ENCODE peak calls at places on chromosomes 11 and 22, in nine cellular contexts. H, F, J, O, Z, N, B, I and P are unnamed samples.

GRCh38 chr11:87299041-87299481 is 261.3 kb downstream of the TMEM135 start:
- DNase-seq in I (peak; percentile 29), B (no peak), O (no peak), Z (peak; percentile 50), J (no peak), N (peak; percentile 19), F (peak; percentile 12), H (no peak), P (no peak)

GRCh38 chr11:69514771-69515170 is 33.3 kb downstream of the LINC01488 start:
- DNase-seq in H (no peak), B (no peak), I (no peak), N (no peak), F (no peak), Z (no peak), J (no peak), O (no peak), P (no peak)

GRCh38 chr11:44257338-44258189 is 52.4 kb downstream of the ALX4 start:
- DNase-seq in Z (no peak), N (no peak), O (no peak), F (no peak), I (no peak), H (no peak), B (no peak), J (no peak), P (no peak)

GRCh38 chr11:1744879-1745700 is 5.3 kb downstream of the IFITM10 start:
- DNase-seq in F (no peak), I (no peak), O (no peak), N (no peak), B (no peak), Z (no peak), J (no peak), H (no peak), P (no peak)

GRCh38 chr11:10413268-10413667 is 41.8 kb upstream of the AMPD3 start:
- DNase-seq in I (peak; percentile 71), Z (peak; percentile 33), N (peak; percentile 29), F (peak; percentile 72), J (no peak), B (peak; percentile 27), H (no peak), O (peak; percentile 22), P (no peak)

GRCh38 chr11:61266602-61267001 is 25.6 kb downstream of the PGA5 start:
- DNase-seq in N (no peak), B (no peak), O (no peak), J (no peak), H (no peak), I (no peak), Z (no peak), F (no peak), P (no peak)

GRCh38 chr11:12853652-12854296 is 155.3 kb upstream of the RASSF10 start:
- DNase-seq in F (peak; percentile 29), O (no peak), N (peak; percentile 49), J (no peak), B (no peak), Z (peak; percentile 47), I (no peak), H (no peak), P (no peak)

GRCh38 chr22:32649515-32650200 is 151.8 kb upstream of the TIMP3 start:
- DNase-seq in J (no peak), F (no peak), I (no peak), B (no peak), H (no peak), N (peak; percentile 93), O (no peak), Z (peak; percentile 31), P (no peak)

GRCh38 chr22:38657248-38657909 is 941 bp downstream of the CBY1 start:
- DNase-seq in H (no peak), J (peak; percentile 32), N (peak; percentile 48), Z (peak; percentile 46), I (peak; percentile 77), B (peak; percentile 28), O (peak; percentile 28), F (peak; percentile 25), P (peak; percentile 60)

GRCh38 chr11:1641096-1641495 is 11.5 kb downstream of the KRTAP5-5 start:
- DNase-seq in H (no peak), F (no peak), O (no peak), J (no peak), Z (no peak), N (no peak), B (no peak), I (no peak), P (no peak)

GRCh38 chr22:46116491-46116958 is 33.8 kb upstream of the PPARA start:
- DNase-seq in J (peak; percentile 69), N (peak; percentile 80), F (peak; percentile 88), Z (peak; percentile 95), B (peak; percentile 79), O (peak; percentile 70), I (peak; percentile 85), H (peak; percentile 50), P (peak; percentile 98)

GRCh38 chr22:41524809-41525449 is 19.3 kb downstream of the POLR3H start:
- DNase-seq in J (no peak), H (no peak), N (no peak), Z (peak; percentile 38), O (peak; percentile 52), I (peak; percentile 18), B (peak; percentile 49), F (peak; percentile 60), P (peak; percentile 76)